ENCODE peak calls at places on chromosome 9, in seven cellular contexts. One of them, this sample, is unnamed.

GRCh38 chr9:121288557-121288873 is 20.6 kb downstream of the GSN start:
- DNase-seq in H1: no peak
- DNase-seq in GM12891: no peak
- DNase-seq in HepG2: no peak
- DNase-seq in SK-N-SH: no peak
- DNase-seq in GM12878: no peak
- DNase-seq in K562: no peak
- DNase-seq in this sample: no peak

GRCh38 chr9:69975681-69976080 is 68.0 kb upstream of the MAMDC2 start:
- DNase-seq in H1: no peak
- DNase-seq in GM12891: no peak
- DNase-seq in HepG2: no peak
- DNase-seq in SK-N-SH: no peak
- DNase-seq in GM12878: no peak
- DNase-seq in K562: no peak
- DNase-seq in this sample: no peak

GRCh38 chr9:2473691-2474090 is 147.9 kb upstream of the VLDLR start:
- DNase-seq in H1: no peak
- DNase-seq in GM12891: no peak
- DNase-seq in HepG2: no peak
- DNase-seq in SK-N-SH: no peak
- DNase-seq in GM12878: no peak
- DNase-seq in K562: no peak
- DNase-seq in this sample: no peak

GRCh38 chr9:14661421-14662059 is 31.7 kb downstream of the ZDHHC21 start:
- DNase-seq in H1: no peak
- DNase-seq in GM12891: no peak
- DNase-seq in HepG2: peak
- DNase-seq in SK-N-SH: peak
- DNase-seq in GM12878: no peak
- DNase-seq in K562: no peak
- DNase-seq in this sample: no peak

GRCh38 chr9:105205787-105206511 is 38.5 kb upstream of the SLC44A1 start:
- DNase-seq in H1: no peak
- DNase-seq in GM12891: no peak
- DNase-seq in HepG2: no peak
- DNase-seq in SK-N-SH: no peak
- DNase-seq in GM12878: no peak
- DNase-seq in K562: no peak
- DNase-seq in this sample: no peak

GRCh38 chr9:130241198-130241535 is 24.4 kb upstream of the HMCN2 start:
- DNase-seq in H1: no peak
- DNase-seq in GM12891: no peak
- DNase-seq in HepG2: no peak
- DNase-seq in SK-N-SH: no peak
- DNase-seq in GM12878: no peak
- DNase-seq in K562: no peak
- DNase-seq in this sample: no peak

GRCh38 chr9:136088939-136089696 is 6.0 kb downstream of the NACC2 start:
- DNase-seq in H1: no peak
- DNase-seq in GM12891: no peak
- DNase-seq in HepG2: no peak
- DNase-seq in SK-N-SH: peak
- DNase-seq in GM12878: no peak
- DNase-seq in K562: peak
- DNase-seq in this sample: no peak

GRCh38 chr9:84229186-84229585 is 111.4 kb downstream of the SLC28A3 start:
- DNase-seq in H1: no peak
- DNase-seq in GM12891: no peak
- DNase-seq in HepG2: no peak
- DNase-seq in SK-N-SH: no peak
- DNase-seq in GM12878: no peak
- DNase-seq in K562: no peak
- DNase-seq in this sample: no peak

GRCh38 chr9:137582286-137582860 is 3.6 kb upstream of the DPH7 start:
- DNase-seq in H1: peak
- DNase-seq in GM12891: no peak
- DNase-seq in HepG2: no peak
- DNase-seq in SK-N-SH: peak
- DNase-seq in GM12878: no peak
- DNase-seq in K562: no peak
- DNase-seq in this sample: no peak

GRCh38 chr9:133957328-133957727 is 34.8 kb downstream of the VAV2 start:
- DNase-seq in H1: no peak
- DNase-seq in GM12891: no peak
- DNase-seq in HepG2: no peak
- DNase-seq in SK-N-SH: no peak
- DNase-seq in GM12878: no peak
- DNase-seq in K562: no peak
- DNase-seq in this sample: no peak

GRCh38 chr9:99057665-99058625 is 47.0 kb upstream of the TGFBR1 start:
- DNase-seq in H1: no peak
- DNase-seq in GM12891: peak
- DNase-seq in HepG2: no peak
- DNase-seq in SK-N-SH: no peak
- DNase-seq in GM12878: peak
- DNase-seq in K562: peak
- DNase-seq in this sample: peak

GRCh38 chr9:8762676-8763075 is 963.1 kb upstream of the DMAC1 start:
- DNase-seq in H1: no peak
- DNase-seq in GM12891: no peak
- DNase-seq in HepG2: no peak
- DNase-seq in SK-N-SH: no peak
- DNase-seq in GM12878: no peak
- DNase-seq in K562: no peak
- DNase-seq in this sample: no peak

GRCh38 chr9:37836386-37836785 is 35.8 kb downstream of the DCAF10 start:
- DNase-seq in H1: no peak
- DNase-seq in GM12891: peak
- DNase-seq in HepG2: no peak
- DNase-seq in SK-N-SH: no peak
- DNase-seq in GM12878: peak
- DNase-seq in K562: no peak
- DNase-seq in this sample: peak

GRCh38 chr9:113899205-113899604 is 23.1 kb downstream of the ZNF618 start:
- DNase-seq in H1: peak
- DNase-seq in GM12891: no peak
- DNase-seq in HepG2: no peak
- DNase-seq in SK-N-SH: no peak
- DNase-seq in GM12878: no peak
- DNase-seq in K562: no peak
- DNase-seq in this sample: no peak

DNA sequence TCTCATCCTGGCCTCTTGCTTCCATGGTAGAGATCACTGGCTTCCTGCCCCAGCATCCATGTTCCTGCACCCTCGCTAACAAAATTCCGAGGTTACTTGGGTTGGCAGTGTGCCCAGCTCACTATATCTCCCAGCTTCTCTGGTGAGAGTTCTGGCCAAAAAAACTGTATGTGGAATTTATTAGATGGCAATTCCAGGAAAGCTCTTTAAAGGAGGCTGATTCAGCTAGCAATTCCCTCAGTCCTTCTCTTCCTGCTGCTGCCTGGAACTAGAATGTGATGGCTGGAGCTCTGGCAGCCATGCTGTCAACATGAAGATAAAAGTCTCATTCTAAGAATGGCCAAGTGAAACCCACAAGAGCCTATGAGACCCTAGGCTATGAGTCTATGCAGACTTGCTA is 88.8 kb downstream of the SECISBP2 start:
- DNase-seq in H1: no peak
- DNase-seq in GM12891: no peak
- DNase-seq in HepG2: no peak
- DNase-seq in SK-N-SH: no peak
- DNase-seq in GM12878: no peak
- DNase-seq in K562: no peak
- DNase-seq in this sample: no peak
- TF ChIP-seq TAF1 in H1: no peak
- TF ChIP-seq TAF1 in GM12891: no peak
- TF ChIP-seq TAF1 in HepG2: no peak
- TF ChIP-seq TAF1 in SK-N-SH: no peak
- TF ChIP-seq TAF1 in GM12878: no peak
- TF ChIP-seq TAF1 in K562: no peak
- TF ChIP-seq TAF1 in this sample: no peak

GRCh38 chr9:95613670-95614069 is 96.9 kb upstream of the PTCH1 start:
- DNase-seq in H1: no peak
- DNase-seq in GM12891: no peak
- DNase-seq in HepG2: no peak
- DNase-seq in SK-N-SH: no peak
- DNase-seq in GM12878: no peak
- DNase-seq in K562: no peak
- DNase-seq in this sample: no peak
- TF ChIP-seq TAF1 in H1: no peak
- TF ChIP-seq TAF1 in GM12891: no peak
- TF ChIP-seq TAF1 in HepG2: no peak
- TF ChIP-seq TAF1 in SK-N-SH: no peak
- TF ChIP-seq TAF1 in GM12878: no peak
- TF ChIP-seq TAF1 in K562: no peak
- TF ChIP-seq TAF1 in this sample: no peak

GRCh38 chr9:88300556-88300955 is 87.7 kb upstream of the SPIN1 start:
- DNase-seq in H1: no peak
- DNase-seq in GM12891: no peak
- DNase-seq in HepG2: no peak
- DNase-seq in SK-N-SH: no peak
- DNase-seq in GM12878: no peak
- DNase-seq in K562: no peak
- DNase-seq in this sample: no peak
- TF ChIP-seq TAF1 in H1: no peak
- TF ChIP-seq TAF1 in GM12891: no peak
- TF ChIP-seq TAF1 in HepG2: no peak
- TF ChIP-seq TAF1 in SK-N-SH: no peak
- TF ChIP-seq TAF1 in GM12878: no peak
- TF ChIP-seq TAF1 in K562: no peak
- TF ChIP-seq TAF1 in this sample: no peak

DNA sequence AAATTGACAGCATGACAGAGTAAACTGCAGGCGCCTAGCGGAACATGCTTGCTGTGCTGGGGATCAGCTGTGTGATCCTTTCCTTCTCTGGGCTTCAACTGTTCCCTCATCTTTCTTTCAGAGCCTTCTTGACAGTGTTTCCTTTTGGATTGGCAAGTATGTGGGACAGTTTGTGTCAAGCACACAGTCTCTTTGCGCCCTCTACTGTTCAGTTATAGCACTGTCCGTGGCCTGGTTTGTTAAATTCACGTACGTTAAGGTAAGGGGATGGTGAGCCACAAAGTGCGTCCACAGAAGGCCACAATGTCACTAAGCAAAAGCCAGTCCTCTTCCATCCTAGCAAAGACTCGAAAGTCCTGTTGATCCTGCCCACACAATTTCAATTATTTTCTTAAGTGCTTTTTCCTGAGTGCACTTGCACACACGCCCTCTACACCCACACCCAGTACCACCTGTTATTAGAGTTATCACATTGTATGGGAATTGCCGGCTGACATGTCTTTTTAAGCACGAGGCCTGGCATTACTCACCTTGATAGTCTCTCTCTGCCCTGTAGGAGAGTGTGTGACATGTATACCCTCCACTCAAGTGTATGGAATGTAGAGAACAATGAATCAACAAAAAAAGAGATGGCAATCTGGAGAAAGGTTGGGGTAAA is 22.5 kb upstream of the PTPN3 start:
- DNase-seq in H1: peak
- DNase-seq in GM12891: no peak
- DNase-seq in HepG2: peak
- DNase-seq in SK-N-SH: peak
- DNase-seq in GM12878: peak
- DNase-seq in K562: peak
- DNase-seq in this sample: no peak
- TF ChIP-seq TAF1 in H1: no peak
- TF ChIP-seq TAF1 in GM12891: no peak
- TF ChIP-seq TAF1 in HepG2: no peak
- TF ChIP-seq TAF1 in SK-N-SH: no peak
- TF ChIP-seq TAF1 in GM12878: no peak
- TF ChIP-seq TAF1 in K562: no peak
- TF ChIP-seq TAF1 in this sample: no peak

GRCh38 chr9:111514967-111515366 is 10.0 kb upstream of the ZNF483 start:
- DNase-seq in H1: no peak
- DNase-seq in GM12891: no peak
- DNase-seq in HepG2: no peak
- DNase-seq in SK-N-SH: no peak
- DNase-seq in GM12878: no peak
- DNase-seq in K562: no peak
- DNase-seq in this sample: no peak
- TF ChIP-seq TAF1 in H1: no peak
- TF ChIP-seq TAF1 in GM12891: no peak
- TF ChIP-seq TAF1 in HepG2: no peak
- TF ChIP-seq TAF1 in SK-N-SH: no peak
- TF ChIP-seq TAF1 in GM12878: no peak
- TF ChIP-seq TAF1 in K562: no peak
- TF ChIP-seq TAF1 in this sample: no peak

DNA sequence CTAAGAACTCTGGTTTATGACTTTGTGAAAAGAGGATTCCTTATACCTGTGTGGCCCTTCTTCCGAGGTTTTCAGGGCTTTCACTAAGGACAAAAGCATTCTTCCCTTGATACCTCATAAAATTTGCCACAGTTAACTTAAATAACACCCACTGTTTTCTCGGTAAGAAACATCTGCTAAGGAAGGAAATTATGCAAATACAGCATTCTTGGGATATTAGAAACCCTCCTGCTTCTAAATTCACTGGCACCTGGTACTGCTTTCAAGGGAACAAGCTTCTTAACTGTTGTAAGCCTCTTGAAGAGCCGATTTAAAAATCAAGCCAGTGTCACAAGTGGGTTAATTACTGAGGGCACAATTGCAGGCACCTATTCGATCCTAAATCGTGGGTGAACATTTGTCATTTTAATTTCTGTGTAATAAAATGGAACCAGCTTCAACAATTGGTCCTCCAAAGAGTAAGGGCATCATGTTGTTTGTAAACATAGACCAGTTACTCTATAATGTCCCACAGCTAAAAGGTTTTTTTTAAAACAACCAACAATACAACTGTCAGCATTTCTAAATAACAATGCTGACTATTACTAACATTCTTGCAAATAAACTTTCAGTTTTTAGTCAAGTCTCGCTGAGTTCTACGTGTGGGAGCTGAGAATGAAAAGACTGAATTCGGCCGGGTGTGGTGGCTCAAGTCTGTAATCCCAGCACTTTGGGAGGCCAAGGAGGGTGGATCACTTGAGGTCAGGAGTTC is 26.6 kb downstream of the AK3 start:
- DNase-seq in H1: no peak
- DNase-seq in GM12891: no peak
- DNase-seq in HepG2: no peak
- DNase-seq in SK-N-SH: no peak
- DNase-seq in GM12878: no peak
- DNase-seq in K562: no peak
- DNase-seq in this sample: no peak
- TF ChIP-seq TAF1 in H1: no peak
- TF ChIP-seq TAF1 in GM12891: no peak
- TF ChIP-seq TAF1 in HepG2: no peak
- TF ChIP-seq TAF1 in SK-N-SH: no peak
- TF ChIP-seq TAF1 in GM12878: no peak
- TF ChIP-seq TAF1 in K562: no peak
- TF ChIP-seq TAF1 in this sample: no peak